ENCODE peak calls at places on chromosomes 16 and 17, in seven cellular contexts. D is stimulated activated CD8-positive, alpha-beta memory T cell treated with anti-CD3 and anti-CD28 coated beads, Interleukin-2, amount 100 ng/mL, for 1 hour; G is activated naive CD8-positive, alpha-beta T cell treated with anti-CD3 and anti-CD28 coated beads for 36 hours; Q is ACHN; B is AG10803; K is GM12865; A is MM.1S. M is an unnamed sample.

GRCh38 chr16:67185003-67185865 is 1.5 kb upstream of the MATCAP1 start:
- DNase-seq in D (peak), G (peak), B (peak), K (peak), A (peak), Q (peak), M (peak)

GRCh38 chr16:75742424-75743047 is 16.2 kb upstream of the CPHXL start:
- DNase-seq in B (no peak), D (no peak), A (no peak), K (no peak), G (no peak), Q (peak), M (peak)

GRCh38 chr17:79213305-79213704 is 138.7 kb downstream of the ENGASE start:
- DNase-seq in Q (no peak), A (no peak), B (no peak), D (no peak), K (no peak), G (no peak), M (no peak)

GRCh38 chr17:29615492-29616299 is 7.0 kb downstream of the CORO6 start:
- DNase-seq in K (peak), D (peak), Q (no peak), B (peak), A (peak), G (peak), M (peak)

GRCh38 chr16:26531290-26531730 is 535.4 kb upstream of the C16orf82 start:
- DNase-seq in D (no peak), G (no peak), Q (no peak), K (no peak), B (no peak), A (no peak), M (no peak)

GRCh38 chr17:7873051-7873450 is 15.2 kb downstream of the CYB5D1 start:
- DNase-seq in Q (no peak), G (no peak), A (no peak), B (no peak), D (no peak), K (peak), M (no peak)

GRCh38 chr17:42598905-42599304 is 10.3 kb downstream of the RETREG3 start:
- DNase-seq in G (no peak), D (no peak), B (peak), Q (no peak), A (no peak), K (no peak), M (no peak)

GRCh38 chr16:23081675-23082119 is 67.6 kb downstream of the USP31 start:
- DNase-seq in D (no peak), A (no peak), Q (no peak), K (no peak), G (no peak), B (peak), M (no peak)

GRCh38 chr17:29565643-29566472 is 979 bp downstream of the ABHD15 start:
- DNase-seq in Q (no peak), A (peak), K (peak), B (no peak), D (peak), G (peak), M (peak)

GRCh38 chr17:75773808-75774470 is 8.9 kb upstream of the GALK1 start:
- DNase-seq in G (no peak), D (no peak), B (no peak), Q (no peak), A (no peak), K (no peak), M (no peak)

GRCh38 chr17:10051112-10051511 is 146.0 kb upstream of the RCVRN start:
- DNase-seq in Q (no peak), A (no peak), B (peak), D (no peak), G (no peak), K (peak), M (no peak)

GRCh38 chr16:27289669-27290068 is 21.1 kb upstream of the NSMCE1 start:
- DNase-seq in A (no peak), G (no peak), B (no peak), D (no peak), K (no peak), Q (no peak), M (no peak)

GRCh38 chr17:78613423-78613822 is 36.2 kb upstream of the DNAH17 start:
- DNase-seq in B (no peak), Q (no peak), G (no peak), K (no peak), D (no peak), A (no peak), M (no peak)

GRCh38 chr16:70523621-70524405 is at the start of gene SF3B3:
- DNase-seq in G (peak), B (no peak), A (no peak), K (no peak), Q (peak), D (peak), M (peak)

GRCh38 chr16:85859818-85860125 is 39.2 kb upstream of the IRF8 start:
- DNase-seq in A (no peak), K (no peak), G (no peak), D (no peak), Q (no peak), B (no peak), M (no peak)

GRCh38 chr17:60142872-60143499 is 6.8 kb upstream of the CA4 start:
- DNase-seq in B (peak), A (peak), K (peak), Q (peak), D (peak), G (peak), M (peak)

GRCh38 chr17:58632324-58633314 is 59.2 kb downstream of the TEX14 start:
- DNase-seq in B (no peak), G (no peak), Q (no peak), K (no peak), A (no peak), D (no peak), M (no peak)

GRCh38 chr17:50853781-50854180 is 12.4 kb downstream of the TOB1 start:
- DNase-seq in G (no peak), Q (no peak), K (no peak), B (no peak), A (no peak), D (no peak), M (no peak)

GRCh38 chr17:1041746-1042145 is 44.8 kb downstream of the TIMM22 start:
- DNase-seq in G (no peak), Q (no peak), B (no peak), D (no peak), A (no peak), K (no peak), M (no peak)

GRCh38 chr16:84925092-84925772 is 86.1 kb downstream of the ZDHHC7 start:
- DNase-seq in D (peak), Q (peak), K (peak), A (no peak), G (peak), B (peak), M (peak)

GRCh38 chr17:71600137-71600789 is 520.6 kb upstream of the SOX9 start:
- DNase-seq in D (no peak), G (no peak), Q (no peak), B (no peak), K (peak), A (no peak), M (no peak)

GRCh38 chr17:78179372-78179771 is 7.5 kb downstream of the TK1 start:
- DNase-seq in K (no peak), B (peak), A (no peak), D (no peak), Q (no peak), G (no peak), M (no peak)

GRCh38 chr16:83743241-83743640 is 64.5 kb upstream of the HSBP1 start:
- DNase-seq in G (no peak), B (no peak), Q (no peak), K (no peak), A (no peak), D (no peak), M (no peak)

GRCh38 chr16:78147846-78148535 is 48.5 kb downstream of the WWOX start:
- DNase-seq in A (no peak), G (no peak), Q (no peak), K (no peak), B (no peak), D (no peak), M (no peak)

GRCh38 chr16:68083861-68084503 is 1.2 kb upstream of the NFATC3 start:
- DNase-seq in D (no peak), G (no peak), A (no peak), B (peak), K (no peak), Q (no peak), M (no peak)

GRCh38 chr17:2212328-2212981 is 91.1 kb downstream of the SMG6 start:
- DNase-seq in B (peak), A (no peak), K (no peak), Q (peak), G (no peak), D (no peak), M (peak)